ENCODE peak calls at places on chromosome 19, in four cellular contexts. Q is HepG2, Z is PC-3, P is DND-41. W is an unnamed sample.
A peak's percentile ranks its signal among the peaks of the same experiment; 100 is the strongest.

GRCh38 chr19:55451522-55452380 is 8.7 kb upstream of the SHISA7 start:
- DNase-seq in Q (no peak), Z (no peak), P (peak; percentile 51), W (no peak)

GRCh38 chr19:49287141-49287540 is 37.9 kb downstream of the SLC6A16 start:
- DNase-seq in Q (no peak), Z (no peak), P (no peak), W (no peak)

GRCh38 chr19:33373701-33374405 is at the start of gene CEBPG:
- DNase-seq in Q (no peak), Z (peak; percentile 35), P (peak; percentile 58), W (no peak)

GRCh38 chr19:6108721-6109633 is 1.3 kb downstream of the RFX2 start:
- DNase-seq in Q (no peak), Z (peak; percentile 47), P (peak; percentile 39), W (no peak)

GRCh38 chr19:15101479-15102082 is 5.6 kb upstream of the SYDE1 start:
- DNase-seq in Q (peak; percentile 52), Z (peak; percentile 62), P (peak; percentile 68), W (no peak)

GRCh38 chr19:41175825-41176734 is 16.9 kb upstream of the CYP2S1 start:
- DNase-seq in Q (peak; percentile 96), Z (peak; percentile 71), P (peak; percentile 57), W (peak; percentile 25)

GRCh38 chr19:33731886-33732285 is 64.8 kb upstream of the KCTD15 start:
- DNase-seq in Q (no peak), Z (no peak), P (no peak), W (no peak)

GRCh38 chr19:30076751-30077670 is 135.0 kb downstream of the URI1 start:
- DNase-seq in Q (no peak), Z (no peak), P (no peak), W (no peak)

GRCh38 chr19:584240-585001 is 5.3 kb upstream of the HCN2 start:
- DNase-seq in Q (no peak), Z (peak; percentile 44), P (peak; percentile 69), W (no peak)

DNA sequence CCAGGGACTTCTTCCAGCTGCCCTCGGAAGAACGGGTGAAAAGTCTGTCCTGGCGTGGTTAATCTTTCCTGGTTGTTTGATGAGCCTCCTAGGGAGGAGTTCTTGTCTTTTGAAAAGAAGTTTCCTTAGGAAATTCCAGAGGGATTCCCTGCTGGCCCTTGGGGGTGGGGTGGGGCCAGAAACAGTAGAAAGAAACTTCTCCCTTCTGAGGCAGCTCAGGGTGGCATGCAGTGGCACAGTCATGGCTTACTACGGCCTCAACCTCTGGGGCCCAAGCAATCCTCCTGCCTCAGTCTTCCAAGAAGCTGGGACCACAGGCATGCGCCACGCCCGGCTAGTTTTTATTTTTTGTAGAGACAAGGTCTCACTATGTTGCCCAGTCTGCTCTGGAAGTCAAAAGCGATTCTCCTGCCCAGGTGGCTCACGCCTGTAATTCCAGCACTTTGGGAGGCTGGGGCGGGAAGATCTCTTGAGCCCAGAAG is 1.5 kb downstream of the ZNF101 start:
- DNase-seq in Q (no peak), Z (no peak), P (no peak), W (no peak)
- H3K27ac ChIP-seq in Q (no peak overlapping the region), Z (no peak overlapping the region), P (peak overlapping the region; percentile 97), W (no peak overlapping the region)

GRCh38 chr19:2428756-2429711 is 1.6 kb upstream of the TIMM13 start:
- DNase-seq in Q (no peak), Z (no peak), P (no peak), W (no peak)
- H3K27ac ChIP-seq in Q (peak overlapping the region; percentile 98), Z (no peak overlapping the region), P (no peak overlapping the region), W (peak overlapping the region; percentile 89)

DNA sequence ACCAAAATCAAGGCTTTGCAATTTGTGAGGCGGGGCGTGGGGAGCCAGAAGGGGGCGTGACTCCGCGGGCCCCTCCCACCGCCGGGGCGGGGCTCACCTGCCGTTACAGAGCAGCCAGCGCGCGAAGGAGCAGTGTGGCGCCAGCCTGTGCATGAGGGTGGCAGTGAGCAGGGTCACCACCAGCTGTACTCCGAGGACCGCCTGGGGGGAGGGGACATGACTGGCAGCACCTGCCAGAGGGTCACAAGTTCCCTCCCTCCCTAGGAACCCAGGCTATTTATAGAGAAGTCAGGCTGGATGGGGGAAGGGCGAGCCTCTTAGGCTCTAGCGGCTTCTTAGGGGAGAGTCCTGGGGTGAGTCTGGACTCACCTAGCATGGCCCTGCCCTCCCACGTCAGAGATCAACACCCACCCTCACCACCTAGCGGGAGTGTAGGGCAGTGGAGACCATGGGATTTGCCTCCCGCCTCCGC is 3.6 kb downstream of the TMEM161A start:
- DNase-seq in Q (no peak), Z (no peak), P (peak; percentile 30), W (no peak)
- H3K27ac ChIP-seq in Q (no peak overlapping the region), Z (no peak overlapping the region), P (no peak overlapping the region), W (peak overlapping the region; percentile 98)

DNA sequence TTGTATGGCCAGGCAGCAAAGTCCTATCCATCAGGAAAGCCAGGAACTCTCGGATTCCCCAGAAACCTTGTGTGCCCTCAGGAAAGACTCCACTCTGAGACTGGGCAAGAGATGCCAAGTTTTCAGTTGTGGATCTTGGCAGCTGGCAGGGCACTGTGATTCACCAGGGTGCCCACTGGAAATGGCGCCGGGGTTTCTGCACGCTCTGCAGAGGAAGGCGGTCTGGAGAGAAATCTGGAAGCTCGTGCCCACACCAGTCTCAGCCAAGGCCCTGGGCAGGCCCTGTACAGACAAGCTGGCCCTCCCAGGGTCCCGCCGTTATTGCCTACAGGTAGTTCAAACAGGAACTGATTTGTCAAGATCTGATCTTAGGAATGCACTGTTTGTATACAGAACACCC is 4.9 kb downstream of the NAPA start:
- DNase-seq in Q (no peak), Z (peak; percentile 2), P (no peak), W (peak; percentile 44)
- H3K27ac ChIP-seq in Q (no peak overlapping the region), Z (no peak overlapping the region), P (no peak overlapping the region), W (peak overlapping the region; percentile 99)